ENCODE peak calls at places on chromosomes 13 and 19, in four cellular contexts. One of them, this sample, is unnamed.

GRCh38 chr19:6772028-6772865 is at the start of gene VAV1:
- DNase-seq in mucosa of descending colon: peak; percentile 91
- DNase-seq in AG04450: no peak
- DNase-seq in PC-9: no peak
- DNase-seq in this sample: peak; percentile 87

GRCh38 chr13:34277971-34278370 is 460.0 kb downstream of the RFC3 start:
- DNase-seq in mucosa of descending colon: no peak
- DNase-seq in PC-9: no peak
- DNase-seq in AG04450: no peak
- DNase-seq in this sample: no peak

GRCh38 chr19:55619264-55619663 is 5.1 kb downstream of the ZNF784 start:
- DNase-seq in PC-9: no peak
- DNase-seq in mucosa of descending colon: no peak
- DNase-seq in AG04450: no peak
- DNase-seq in this sample: no peak

GRCh38 chr13:77696006-77696862 is 1.3 kb upstream of the SLAIN1 start:
- DNase-seq in mucosa of descending colon: no peak
- DNase-seq in PC-9: no peak
- DNase-seq in AG04450: no peak
- DNase-seq in this sample: no peak

GRCh38 chr13:33744589-33745369 is 73.2 kb upstream of the RFC3 start:
- DNase-seq in mucosa of descending colon: no peak
- DNase-seq in AG04450: no peak
- DNase-seq in PC-9: no peak
- DNase-seq in this sample: no peak

GRCh38 chr13:70424428-70424827 is 316.2 kb upstream of the KLHL1 start:
- DNase-seq in mucosa of descending colon: no peak
- DNase-seq in AG04450: no peak
- DNase-seq in PC-9: no peak
- DNase-seq in this sample: no peak

GRCh38 chr13:98026457-98026857 is 73.0 kb downstream of the IPO5 start:
- DNase-seq in AG04450: no peak
- DNase-seq in mucosa of descending colon: no peak
- DNase-seq in PC-9: no peak
- DNase-seq in this sample: no peak

GRCh38 chr13:42548731-42549554 is 25.0 kb upstream of the TNFSF11 start:
- DNase-seq in mucosa of descending colon: peak; percentile 46
- DNase-seq in PC-9: no peak
- DNase-seq in AG04450: no peak
- DNase-seq in this sample: no peak

GRCh38 chr13:67343777-67344176 is 113.6 kb upstream of the PCDH9 start:
- DNase-seq in PC-9: no peak
- DNase-seq in AG04450: no peak
- DNase-seq in mucosa of descending colon: no peak
- DNase-seq in this sample: no peak

GRCh38 chr13:51895906-51896888 is 34.4 kb downstream of the CCDC70 start:
- DNase-seq in PC-9: peak; percentile 39
- DNase-seq in AG04450: peak; percentile 7
- DNase-seq in mucosa of descending colon: no peak
- DNase-seq in this sample: no peak

GRCh38 chr13:110168999-110169933 is 137.7 kb downstream of the COL4A1 start:
- DNase-seq in mucosa of descending colon: no peak
- DNase-seq in PC-9: no peak
- DNase-seq in AG04450: no peak
- DNase-seq in this sample: no peak

GRCh38 chr19:16226878-16227836 is 29.4 kb downstream of the AP1M1 start:
- DNase-seq in PC-9: no peak
- DNase-seq in mucosa of descending colon: no peak
- DNase-seq in AG04450: no peak
- DNase-seq in this sample: no peak

GRCh38 chr19:55451163-55451521 is 8.0 kb upstream of the SHISA7 start:
- DNase-seq in mucosa of descending colon: no peak
- DNase-seq in PC-9: no peak
- DNase-seq in AG04450: no peak
- DNase-seq in this sample: no peak

GRCh38 chr13:55062662-55063061 is 2034.0 kb downstream of the OLFM4 start:
- DNase-seq in AG04450: no peak
- DNase-seq in PC-9: no peak
- DNase-seq in mucosa of descending colon: no peak
- DNase-seq in this sample: no peak

GRCh38 chr19:36489920-36490415 is 607 bp upstream of the ZNF566 start:
- DNase-seq in PC-9: peak; percentile 85
- DNase-seq in mucosa of descending colon: peak; percentile 81
- DNase-seq in AG04450: peak; percentile 84
- DNase-seq in this sample: no peak

GRCh38 chr19:21835429-21835809 is 563 bp downstream of the ZNF43 start:
- DNase-seq in mucosa of descending colon: no peak
- DNase-seq in PC-9: no peak
- DNase-seq in AG04450: no peak
- DNase-seq in this sample: no peak

GRCh38 chr13:106569233-106570095 is 1.5 kb upstream of the ARGLU1 start:
- DNase-seq in PC-9: no peak
- DNase-seq in mucosa of descending colon: no peak
- DNase-seq in AG04450: no peak
- DNase-seq in this sample: no peak

GRCh38 chr13:51760592-51760991 is 43.4 kb downstream of the DHRS12 start:
- DNase-seq in PC-9: no peak
- DNase-seq in AG04450: no peak
- DNase-seq in mucosa of descending colon: no peak
- DNase-seq in this sample: no peak

GRCh38 chr19:6039541-6040225 is 61.7 kb upstream of the RANBP3 start:
- DNase-seq in PC-9: no peak
- DNase-seq in AG04450: no peak
- DNase-seq in mucosa of descending colon: no peak
- DNase-seq in this sample: peak; percentile 54

GRCh38 chr13:76425930-76426329 is 460.3 kb downstream of the KCTD12 start:
- DNase-seq in AG04450: peak; percentile 78
- DNase-seq in PC-9: no peak
- DNase-seq in mucosa of descending colon: no peak
- DNase-seq in this sample: no peak

GRCh38 chr13:25988655-25989054 is 63.2 kb downstream of the SHISA2 start:
- DNase-seq in PC-9: no peak
- DNase-seq in AG04450: no peak
- DNase-seq in mucosa of descending colon: no peak
- DNase-seq in this sample: no peak

GRCh38 chr19:46201413-46202310 is 27.9 kb upstream of the IGFL1 start:
- DNase-seq in PC-9: peak; percentile 90
- DNase-seq in mucosa of descending colon: no peak
- DNase-seq in AG04450: no peak
- DNase-seq in this sample: no peak

GRCh38 chr19:11256189-11256588 is 6.1 kb downstream of the DOCK6 start:
- DNase-seq in AG04450: no peak
- DNase-seq in PC-9: no peak
- DNase-seq in mucosa of descending colon: no peak
- DNase-seq in this sample: peak; percentile 87

GRCh38 chr19:53019684-53020083 is 6.0 kb downstream of the ERVV-1 start:
- DNase-seq in mucosa of descending colon: no peak
- DNase-seq in PC-9: no peak
- DNase-seq in AG04450: no peak
- DNase-seq in this sample: no peak

GRCh38 chr19:29620931-29621351 is 14.9 kb downstream of the POP4 start:
- DNase-seq in mucosa of descending colon: peak; percentile 48
- DNase-seq in PC-9: no peak
- DNase-seq in AG04450: no peak
- DNase-seq in this sample: peak; percentile 57

GRCh38 chr13:79775830-79776229 is 294.9 kb downstream of the NDFIP2 start:
- DNase-seq in PC-9: peak; percentile 66
- DNase-seq in mucosa of descending colon: no peak
- DNase-seq in AG04450: peak; percentile 47
- DNase-seq in this sample: no peak

GRCh38 chr19:55598719-55599467 is 424 bp downstream of the FIZ1 start:
- DNase-seq in mucosa of descending colon: peak; percentile 95
- DNase-seq in AG04450: peak; percentile 89
- DNase-seq in PC-9: peak; percentile 91
- DNase-seq in this sample: peak; percentile 98

GRCh38 chr19:20107301-20107700 is 29.5 kb downstream of the ZNF90 start:
- DNase-seq in PC-9: no peak
- DNase-seq in mucosa of descending colon: no peak
- DNase-seq in AG04450: no peak
- DNase-seq in this sample: no peak

DNA sequence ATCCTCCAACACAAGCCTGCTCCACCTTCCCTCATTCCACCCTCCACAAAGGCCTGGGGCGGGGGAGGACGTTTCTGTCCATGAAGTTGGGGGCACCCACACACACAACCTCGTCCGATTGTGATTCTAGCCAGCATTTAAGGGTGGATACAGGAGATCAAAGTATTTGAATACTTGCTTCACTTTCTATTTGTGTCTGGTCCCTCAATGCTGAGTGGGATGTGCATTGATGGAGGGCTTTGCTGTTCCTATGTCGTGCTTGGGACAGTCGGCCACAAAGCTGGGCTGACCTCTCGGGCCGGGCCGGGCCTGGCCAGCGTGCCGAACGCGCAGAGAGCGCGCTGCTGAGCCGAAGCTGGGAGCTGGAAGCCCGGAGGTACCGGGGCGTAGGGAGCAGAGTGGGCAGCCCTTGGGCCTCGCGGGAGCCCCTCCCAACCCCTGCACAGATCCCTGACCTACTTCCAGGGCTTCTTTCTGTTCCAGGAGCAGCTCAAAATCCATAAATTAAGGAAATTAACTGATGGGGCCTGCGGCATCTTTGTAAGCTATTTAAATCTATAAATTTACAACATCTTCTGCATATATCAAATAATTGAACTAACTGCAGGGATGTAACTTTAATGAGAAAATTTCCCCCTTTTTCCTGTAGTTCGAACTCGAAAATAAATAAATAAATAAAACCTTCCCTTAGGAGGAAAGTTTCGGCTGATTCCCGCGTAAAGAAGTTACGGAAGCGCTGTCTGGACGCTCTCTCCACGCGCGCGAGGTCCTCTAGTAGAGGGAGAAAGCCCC is 1.9 kb upstream of the KCTD15 start:
- DNase-seq in mucosa of descending colon: no peak
- DNase-seq in AG04450: no peak
- DNase-seq in PC-9: no peak
- DNase-seq in this sample: peak; percentile 84
- H3K4me3 ChIP-seq in mucosa of descending colon: peak overlapping the region; percentile 50
- H3K4me3 ChIP-seq in AG04450: peak overlapping the region; percentile 70
- H3K4me3 ChIP-seq in PC-9: peak overlapping the region; percentile 83
- H3K4me3 ChIP-seq in this sample: peak overlapping the region; percentile 59

GRCh38 chr13:113735194-113735593 is 23.8 kb upstream of the TMEM255B start:
- DNase-seq in AG04450: no peak
- DNase-seq in PC-9: no peak
- DNase-seq in mucosa of descending colon: no peak
- DNase-seq in this sample: peak; percentile 69

GRCh38 chr13:113734826-113735125 is 24.2 kb upstream of the TMEM255B start:
- DNase-seq in PC-9: no peak
- DNase-seq in mucosa of descending colon: no peak
- DNase-seq in AG04450: no peak
- DNase-seq in this sample: no peak

GRCh38 chr13:113736258-113736731 is 22.7 kb upstream of the TMEM255B start:
- DNase-seq in PC-9: no peak
- DNase-seq in AG04450: no peak
- DNase-seq in mucosa of descending colon: peak; percentile 46
- DNase-seq in this sample: peak; percentile 20

GRCh38 chr13:113734099-113734825 is 24.8 kb upstream of the TMEM255B start:
- DNase-seq in mucosa of descending colon: no peak
- DNase-seq in AG04450: no peak
- DNase-seq in PC-9: no peak
- DNase-seq in this sample: peak; percentile 56

GRCh38 chr13:113735750-113736149 is 23.3 kb upstream of the TMEM255B start:
- DNase-seq in mucosa of descending colon: no peak
- DNase-seq in PC-9: no peak
- DNase-seq in AG04450: no peak
- DNase-seq in this sample: peak; percentile 56
- H3K4me3 ChIP-seq in mucosa of descending colon: no peak overlapping the region
- H3K4me3 ChIP-seq in PC-9: no peak overlapping the region
- H3K4me3 ChIP-seq in AG04450: no peak overlapping the region
- H3K4me3 ChIP-seq in this sample: no peak overlapping the region

DNA sequence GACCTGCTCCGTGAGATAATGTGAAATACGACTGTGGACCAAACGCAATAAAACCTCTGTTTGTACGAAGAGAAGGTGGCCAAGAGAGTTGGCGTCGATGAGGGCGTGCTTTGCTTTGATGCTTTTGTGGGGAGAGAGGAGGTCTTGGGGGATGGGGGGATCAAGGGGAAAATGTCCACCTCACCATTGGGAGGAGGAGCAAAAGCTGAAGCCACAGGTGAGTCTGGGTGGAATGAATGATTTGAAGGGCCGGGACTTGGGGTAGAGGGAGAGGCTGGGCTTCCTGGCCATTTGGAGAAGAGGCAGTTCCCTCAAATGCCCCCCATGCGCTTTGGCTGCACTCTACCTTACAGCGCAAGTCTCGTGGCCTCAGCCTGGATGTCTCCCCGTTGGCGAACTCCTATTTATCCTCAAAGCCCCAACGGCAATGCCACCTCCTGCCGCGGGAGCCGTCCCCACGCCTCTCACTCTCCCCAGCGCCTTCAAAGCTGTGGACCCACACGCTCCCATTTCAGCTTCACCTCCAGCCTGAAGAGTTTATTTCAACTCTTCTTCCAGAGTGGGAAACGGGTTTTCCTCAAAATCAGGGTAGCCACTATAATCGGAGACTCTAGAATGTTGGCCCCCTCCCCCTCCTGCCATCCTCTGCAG is 787 bp upstream of the ABCA7 start:
- DNase-seq in mucosa of descending colon: peak; percentile 63
- DNase-seq in AG04450: no peak
- DNase-seq in PC-9: no peak
- DNase-seq in this sample: no peak
- H3K4me3 ChIP-seq in mucosa of descending colon: no peak overlapping the region
- H3K4me3 ChIP-seq in AG04450: no peak overlapping the region
- H3K4me3 ChIP-seq in PC-9: peak overlapping the region; percentile 72
- H3K4me3 ChIP-seq in this sample: no peak overlapping the region

DNA sequence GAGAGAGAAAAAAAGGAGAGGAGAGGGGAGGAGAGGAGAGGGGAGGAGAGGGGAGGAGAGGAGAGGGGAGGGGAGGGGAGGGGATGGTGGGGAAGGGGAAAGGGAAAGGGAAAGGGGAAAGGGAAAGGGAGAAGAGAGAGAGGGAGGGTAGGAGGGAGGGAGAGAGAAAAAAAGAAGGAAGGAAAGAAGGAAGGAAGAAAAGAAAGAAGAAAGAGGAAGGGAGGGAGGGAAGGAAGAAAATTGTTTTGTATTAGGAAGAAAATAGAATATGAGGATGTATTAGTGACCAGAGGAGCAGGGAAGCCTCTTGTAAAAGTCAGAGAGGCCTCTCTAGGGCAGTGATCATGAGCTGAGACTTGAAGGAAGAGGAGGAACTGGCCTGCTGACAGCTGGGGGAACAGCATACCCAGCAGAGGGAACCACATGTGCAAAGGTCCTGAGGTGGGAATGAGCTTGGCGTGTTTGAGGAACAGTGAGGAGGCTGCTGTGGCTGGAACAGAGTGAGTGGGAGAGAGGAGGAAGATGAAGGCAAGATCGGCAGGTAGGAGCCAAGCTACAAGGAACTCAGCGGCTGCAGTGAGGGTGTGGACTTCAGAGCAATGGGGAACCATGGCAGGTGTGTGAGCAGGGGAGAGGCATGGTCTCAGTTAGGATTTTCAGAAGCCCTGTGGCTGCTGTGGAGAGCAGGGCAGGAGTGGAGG is 9.6 kb upstream of the KCNN1 start:
- DNase-seq in mucosa of descending colon: no peak
- DNase-seq in PC-9: no peak
- DNase-seq in AG04450: no peak
- DNase-seq in this sample: no peak
- H3K4me3 ChIP-seq in mucosa of descending colon: no peak overlapping the region
- H3K4me3 ChIP-seq in PC-9: no peak overlapping the region
- H3K4me3 ChIP-seq in AG04450: no peak overlapping the region
- H3K4me3 ChIP-seq in this sample: no peak overlapping the region